ENCODE peak calls at places on chromosomes 3 and 15, in six cellular contexts. K is endodermal cell, C is mucosa of descending colon, L is uterus, H is lower leg skin, Q is esophagus squamous epithelium. S is an unnamed sample.

GRCh38 chr15:62932436-62932835 is 110.1 kb upstream of the TPM1 start:
- DNase-seq in L (no peak), H (no peak), K (no peak), Q (no peak), C (no peak), S (peak; percentile 73)

GRCh38 chr15:73897441-73898261 is 24.3 kb downstream of the TBC1D21 start:
- DNase-seq in H (no peak), K (peak; percentile 91), Q (no peak), L (peak; percentile 23), C (peak; percentile 60), S (peak; percentile 39)

GRCh38 chr3:122929576-122930365 is 97.8 kb downstream of the SEMA5B start:
- DNase-seq in L (no peak), K (no peak), H (no peak), Q (no peak), C (no peak), S (no peak)

GRCh38 chr3:153291052-153291689 is 129.1 kb downstream of the RAP2B start:
- DNase-seq in K (peak; percentile 50), L (no peak), Q (no peak), H (no peak), C (no peak), S (no peak)

GRCh38 chr3:53084310-53085001 is 38.6 kb upstream of the SFMBT1 start:
- DNase-seq in H (no peak), L (no peak), Q (no peak), C (no peak), K (peak; percentile 48), S (no peak)

GRCh38 chr3:10771486-10772225 is 44.4 kb upstream of the SLC6A11 start:
- DNase-seq in Q (no peak), K (peak; percentile 32), H (peak; percentile 2), L (no peak), C (no peak), S (no peak)

GRCh38 chr3:114454592-114455251 is 160.9 kb downstream of the TIGIT start:
- DNase-seq in Q (no peak), H (no peak), L (no peak), C (no peak), K (no peak), S (no peak)

GRCh38 chr15:67807141-67807540 is 18.2 kb upstream of the SKOR1 start:
- DNase-seq in K (peak; percentile 28), L (no peak), C (no peak), Q (no peak), H (no peak), S (no peak)

GRCh38 chr3:41035445-41036022 is 163.8 kb upstream of the CTNNB1 start:
- DNase-seq in L (no peak), Q (no peak), K (no peak), H (no peak), C (no peak), S (no peak)

GRCh38 chr3:39752751-39753150 is 56.7 kb upstream of the MYRIP start:
- DNase-seq in C (no peak), L (no peak), Q (no peak), K (no peak), H (no peak), S (no peak)

GRCh38 chr3:171018151-171018935 is 8.2 kb downstream of the SLC2A2 start:
- DNase-seq in C (no peak), Q (no peak), H (no peak), L (no peak), K (peak; percentile 79), S (no peak)
- TF ChIP-seq CTCF in C (no peak), Q (no peak), H (no peak), L (no peak), K (peak; percentile 85), S (peak; percentile 39)

GRCh38 chr3:186212611-186213010 is 103.7 kb upstream of the ETV5 start:
- DNase-seq in C (no peak), K (no peak), Q (no peak), H (no peak), L (no peak), S (no peak)

GRCh38 chr3:186211101-186211500 is 102.2 kb upstream of the ETV5 start:
- DNase-seq in L (no peak), H (no peak), K (no peak), C (no peak), Q (no peak), S (no peak)

GRCh38 chr3:186207515-186207914 is 98.6 kb upstream of the ETV5 start:
- DNase-seq in L (no peak), K (no peak), H (no peak), C (no peak), Q (no peak), S (no peak)

GRCh38 chr3:186208328-186208989 is 99.6 kb upstream of the ETV5 start:
- DNase-seq in C (no peak), L (no peak), H (no peak), K (peak; percentile 55), Q (no peak), S (no peak)

DNA sequence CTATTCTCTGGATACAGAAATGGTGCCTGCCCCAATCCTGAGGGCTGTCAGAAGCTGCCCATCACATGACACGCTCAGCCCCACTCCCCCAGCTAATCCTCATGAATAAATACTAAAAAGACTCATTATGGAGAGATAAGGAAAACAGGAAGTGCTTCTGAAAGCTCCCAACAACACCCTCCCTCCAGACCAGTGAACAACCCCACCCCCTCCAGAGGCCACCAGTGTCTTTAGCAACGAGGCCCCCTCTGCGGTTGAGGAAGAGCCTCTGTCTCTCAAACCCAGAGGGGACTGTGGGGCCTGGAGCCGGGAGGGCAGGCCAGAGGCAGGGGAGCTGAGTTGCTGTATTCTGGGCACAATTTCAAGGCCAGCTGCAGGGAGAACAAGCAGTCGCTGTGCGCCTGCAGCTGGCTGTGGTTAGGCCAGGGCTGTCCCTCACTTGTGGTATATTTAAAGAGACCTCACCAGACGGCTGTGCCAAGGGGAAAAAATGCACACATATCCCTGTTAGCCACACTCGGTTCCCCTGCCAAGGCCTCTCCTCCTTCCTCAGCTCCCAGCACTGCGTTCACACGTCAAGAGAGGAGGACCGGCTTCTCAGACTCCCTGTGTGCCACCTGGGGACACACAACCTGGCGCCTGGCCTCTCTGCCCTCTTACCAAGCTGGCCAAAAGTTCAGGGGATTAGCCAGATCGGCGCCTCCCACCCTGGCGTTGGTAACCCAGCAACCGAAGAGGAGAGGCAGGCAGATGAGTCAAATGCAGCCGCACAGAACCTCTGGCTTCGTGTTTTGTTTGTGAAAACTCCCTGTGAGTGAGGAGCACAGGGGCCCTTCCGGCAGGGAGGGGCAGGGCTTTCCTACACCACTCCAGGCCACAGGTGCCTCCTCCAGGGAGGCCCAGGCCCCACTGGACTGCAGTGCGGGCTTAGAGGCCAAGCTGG is 101.2 kb upstream of the ETV5 start:
- DNase-seq in Q (no peak), K (peak; percentile 83), H (peak; percentile 32), C (no peak), L (peak; percentile 27), S (peak; percentile 56)
- H3K4me3 ChIP-seq in Q (no peak overlapping the region), K (no peak overlapping the region), H (no peak overlapping the region), C (no peak overlapping the region), L (no peak overlapping the region), S (no peak overlapping the region)

GRCh38 chr3:183592820-183593219 is 37.3 kb upstream of the KLHL6 start:
- DNase-seq in L (no peak), C (no peak), Q (no peak), H (no peak), K (no peak), S (no peak)

GRCh38 chr3:183590442-183590841 is 34.9 kb upstream of the KLHL6 start:
- DNase-seq in H (no peak), Q (no peak), L (no peak), C (no peak), K (peak; percentile 51), S (no peak)

GRCh38 chr3:183587337-183587736 is 31.8 kb upstream of the KLHL6 start:
- DNase-seq in K (no peak), H (no peak), L (no peak), C (no peak), Q (no peak), S (no peak)

GRCh38 chr3:183594636-183595035 is 39.1 kb upstream of the KLHL6 start:
- DNase-seq in C (no peak), L (no peak), Q (no peak), H (no peak), K (no peak), S (no peak)

GRCh38 chr3:183591881-183592521 is 36.5 kb upstream of the KLHL6 start:
- DNase-seq in K (peak; percentile 47), Q (no peak), C (no peak), H (no peak), L (no peak), S (no peak)
- TF ChIP-seq CTCF in K (peak; percentile 65), Q (no peak), C (no peak), H (no peak), L (no peak), S (peak; percentile 14)

DNA sequence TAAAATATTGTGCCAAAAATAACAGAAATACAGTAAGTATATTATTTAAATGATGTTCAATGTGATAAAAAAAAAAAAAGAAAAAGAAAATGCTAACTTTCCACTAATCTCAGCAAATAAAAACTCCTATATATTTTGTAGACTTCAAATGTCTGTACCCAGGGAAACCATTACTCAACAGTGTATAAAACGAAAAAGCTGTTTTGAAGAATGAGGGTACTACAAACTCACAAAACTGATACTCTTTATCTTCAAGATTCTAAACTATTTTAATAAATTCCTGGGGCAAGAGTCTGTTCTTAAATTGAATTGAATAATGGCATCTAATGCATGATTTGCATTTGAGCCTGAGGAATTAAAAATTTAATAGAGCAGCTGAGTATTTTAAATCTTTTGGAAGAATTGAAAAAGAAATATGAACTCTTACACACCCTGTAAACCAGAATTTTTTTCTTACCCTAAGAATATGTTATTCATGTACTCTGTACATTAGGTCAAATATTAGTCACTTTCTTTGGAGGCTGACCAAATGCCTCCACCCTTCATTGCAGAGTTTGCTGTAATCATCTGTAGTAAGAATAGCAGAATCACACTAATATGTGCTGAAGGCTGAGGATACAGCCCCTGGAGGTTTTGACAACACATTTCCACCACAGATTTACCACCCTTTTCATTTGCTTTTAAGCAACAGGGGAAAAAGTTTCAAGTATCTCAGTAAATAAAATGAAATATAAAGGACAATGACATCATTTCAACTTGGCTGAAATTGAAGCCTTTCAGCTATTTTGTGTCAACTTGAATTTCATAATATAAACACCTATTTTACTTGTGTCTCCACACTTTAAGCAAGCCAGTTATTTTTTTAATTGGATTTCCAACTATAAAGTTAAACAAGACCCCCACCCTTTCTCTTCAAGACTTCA is 79.7 kb downstream of the FBN1 start:
- DNase-seq in H (peak; percentile 58), K (no peak), L (no peak), C (no peak), Q (no peak), S (peak; percentile 72)
- H3K4me3 ChIP-seq in H (no peak overlapping the region), K (no peak overlapping the region), L (no peak overlapping the region), C (no peak overlapping the region), Q (no peak overlapping the region), S (no peak overlapping the region)

GRCh38 chr3:149487598-149488197 is 13.2 kb downstream of the TM4SF4 start:
- DNase-seq in Q (no peak), C (no peak), L (no peak), K (peak; percentile 87), H (no peak), S (no peak)
- TF ChIP-seq CTCF in Q (peak; percentile 15), C (no peak), L (no peak), K (peak; percentile 79), H (no peak), S (peak; percentile 56)

GRCh38 chr3:194204793-194205065 is 68.8 kb downstream of the HES1 start:
- DNase-seq in L (no peak), Q (no peak), K (no peak), H (no peak), C (no peak), S (no peak)
- H3K4me3 ChIP-seq in L (no peak overlapping the region), Q (peak overlapping the region; percentile 39), K (peak overlapping the region; percentile 57), H (no peak overlapping the region), C (no peak overlapping the region), S (no peak overlapping the region)

S was measured in HFF-Myc.